ENCODE peak calls at places on chromosome 13, in five cellular contexts. T is CD8-positive, alpha-beta T cell; V is endodermal cell; P is IMR-90; O is esophagus squamous epithelium. G is an unnamed sample.

GRCh38 chr13:67827992-67828391 is 597.9 kb upstream of the PCDH9 start:
- DNase-seq in T (no peak), V (no peak), P (no peak), O (no peak), G (peak; percentile 4)

GRCh38 chr13:110275931-110276552 is 30.9 kb downstream of the COL4A1 start:
- DNase-seq in T (no peak), V (no peak), P (no peak), O (no peak), G (no peak)

GRCh38 chr13:112522578-112522977 is 65.4 kb downstream of the TUBGCP3 start:
- DNase-seq in T (no peak), V (no peak), P (peak; percentile 62), O (no peak), G (no peak)

GRCh38 chr13:84902243-84902642 is 897.0 kb downstream of the SLITRK6 start:
- DNase-seq in T (no peak), V (no peak), P (no peak), O (no peak), G (no peak)

GRCh38 chr13:75796825-75797224 is 160.7 kb downstream of the LMO7 start:
- DNase-seq in T (no peak), V (no peak), P (no peak), O (no peak), G (no peak)

GRCh38 chr13:53781941-53782340 is 753.3 kb downstream of the OLFM4 start:
- DNase-seq in T (no peak), V (no peak), P (no peak), O (no peak), G (peak; percentile 72)

GRCh38 chr13:25455146-25455545 is 83.4 kb downstream of the ATP8A2 start:
- DNase-seq in T (no peak), V (no peak), P (no peak), O (no peak), G (no peak)

GRCh38 chr13:87498681-87499080 is 172.5 kb upstream of the SLITRK5 start:
- DNase-seq in T (no peak), V (no peak), P (peak; percentile 0), O (no peak), G (no peak)

GRCh38 chr13:73325351-73326214 is 266.8 kb downstream of the KLF5 start:
- DNase-seq in T (no peak), V (no peak), P (peak; percentile 5), O (no peak), G (no peak)

GRCh38 chr13:20848203-20848602 is 54.3 kb downstream of the XPO4 start:
- DNase-seq in T (no peak), V (no peak), P (no peak), O (no peak), G (no peak)

GRCh38 chr13:63409791-63410351 is 1994.2 kb upstream of the PCDH20 start:
- DNase-seq in T (no peak), V (no peak), P (no peak), O (no peak), G (no peak)

GRCh38 chr13:26584713-26585112 is 27.2 kb downstream of the WASF3 start:
- DNase-seq in T (no peak), V (no peak), P (peak; percentile 85), O (no peak), G (no peak)

GRCh38 chr13:100089633-100090032 is 740 bp downstream of the PCCA start:
- DNase-seq in T (no peak), V (no peak), P (peak; percentile 34), O (no peak), G (no peak)

GRCh38 chr13:48158290-48158689 is 63.4 kb upstream of the MED4 start:
- DNase-seq in T (no peak), V (no peak), P (no peak), O (no peak), G (no peak)

GRCh38 chr13:55569082-55569481 is 1571.6 kb upstream of the PRR20A start:
- DNase-seq in T (no peak), V (no peak), P (no peak), O (no peak), G (no peak)

GRCh38 chr13:50071399-50071798 is 56.2 kb downstream of the KCNRG start:
- DNase-seq in T (no peak), V (no peak), P (no peak), O (no peak), G (no peak)

GRCh38 chr13:19864018-19864338 is 529 bp upstream of the ZMYM5 start:
- DNase-seq in T (peak; percentile 58), V (no peak), P (no peak), O (peak; percentile 23), G (no peak)

GRCh38 chr13:30373727-30374126 is 48.6 kb upstream of the UBE2L5 start:
- DNase-seq in T (peak; percentile 26), V (no peak), P (no peak), O (peak; percentile 4), G (no peak)

GRCh38 chr13:113860051-113860471 is 3.8 kb downstream of the GAS6 start:
- DNase-seq in T (no peak), V (peak; percentile 74), P (no peak), O (no peak), G (no peak)

GRCh38 chr13:27044837-27045570 is 126.6 kb downstream of the USP12 start:
- DNase-seq in T (peak; percentile 8), V (no peak), P (no peak), O (no peak), G (no peak)

GRCh38 chr13:113670541-113670940 is 3.5 kb downstream of the GRK1 start:
- DNase-seq in T (peak; percentile 2), V (peak; percentile 32), P (no peak), O (no peak), G (no peak)

GRCh38 chr13:81714513-81714912 is 1373.6 kb upstream of the SPRY2 start:
- DNase-seq in T (no peak), V (no peak), P (no peak), O (no peak), G (no peak)

GRCh38 chr13:114324334-114324733 is 10.0 kb downstream of the CHAMP1 start:
- DNase-seq in T (no peak), V (no peak), P (no peak), O (no peak), G (no peak)

GRCh38 chr13:77460195-77460594 is 75.3 kb upstream of the SCEL start:
- DNase-seq in T (no peak), V (no peak), P (no peak), O (no peak), G (no peak)

GRCh38 chr13:84607614-84608013 is 725.3 kb upstream of the SLITRK1 start:
- DNase-seq in T (no peak), V (no peak), P (peak; percentile 75), O (no peak), G (no peak)

GRCh38 chr13:32535140-32535539 is 3.5 kb downstream of the N4BP2L2 start:
- DNase-seq in T (no peak), V (no peak), P (peak; percentile 7), O (no peak), G (no peak)
- H3K4me1 ChIP-seq in T (peaks cover 69% of the 10 kb centered on the region), V (no peaks in the 10 kb centered on the region), P (peaks cover 8% of the 10 kb centered on the region), O (peaks cover 82% of the 10 kb centered on the region), G (peaks cover 10% of the 10 kb centered on the region)

GRCh38 chr13:33275916-33276315 is 9.6 kb downstream of the STARD13 start:
- DNase-seq in T (no peak), V (no peak), P (peak; percentile 76), O (no peak), G (no peak)

GRCh38 chr13:33270906-33271538 is 14.5 kb downstream of the STARD13 start:
- DNase-seq in T (no peak), V (no peak), P (peak; percentile 49), O (no peak), G (no peak)

GRCh38 chr13:33271759-33272158 is 13.8 kb downstream of the STARD13 start:
- DNase-seq in T (no peak), V (no peak), P (peak; percentile 50), O (no peak), G (no peak)

GRCh38 chr13:33274264-33274663 is 11.3 kb downstream of the STARD13 start:
- DNase-seq in T (no peak), V (no peak), P (no peak), O (no peak), G (no peak)

DNA sequence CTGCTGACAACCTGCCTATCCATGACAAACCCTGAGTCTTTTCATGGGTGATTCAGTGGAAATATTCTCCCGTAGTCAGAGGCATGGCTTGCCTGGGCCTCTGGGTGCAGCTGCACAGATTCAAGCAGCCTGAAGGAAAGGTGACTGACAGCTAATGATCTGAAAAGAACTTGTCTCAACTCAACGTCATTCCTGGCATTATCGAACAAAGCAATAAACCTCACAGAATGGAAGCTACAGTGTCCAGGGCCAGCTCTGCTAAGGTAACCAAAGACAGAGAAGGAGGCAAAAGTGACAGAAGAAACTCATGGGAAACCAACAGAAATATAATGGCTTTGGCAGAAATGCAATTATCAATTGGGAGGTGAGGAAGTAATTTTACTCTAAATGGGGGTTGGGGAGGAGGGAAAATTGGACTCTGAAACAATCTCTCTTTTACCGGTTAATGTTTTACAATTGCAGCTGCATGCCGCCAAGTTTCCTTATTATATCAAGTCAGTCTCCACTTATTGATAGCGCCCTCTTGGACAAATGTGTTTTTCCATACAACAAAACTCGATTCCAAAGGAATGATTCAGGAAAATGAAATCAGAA is 12.9 kb downstream of the STARD13 start:
- DNase-seq in T (no peak), V (no peak), P (no peak), O (no peak), G (no peak)
- H3K4me1 ChIP-seq in T (no peaks in the 10 kb centered on the region), V (no peaks in the 10 kb centered on the region), P (peaks cover 30% of the 10 kb centered on the region), O (peaks cover 66% of the 10 kb centered on the region), G (no peaks in the 10 kb centered on the region)

GRCh38 chr13:51524312-51524711 is 60.0 kb upstream of the WDFY2 start:
- DNase-seq in T (no peak), V (no peak), P (peak; percentile 44), O (no peak), G (no peak)

GRCh38 chr13:51520524-51520923 is 63.7 kb upstream of the WDFY2 start:
- DNase-seq in T (no peak), V (no peak), P (peak; percentile 80), O (no peak), G (no peak)

GRCh38 chr13:51524846-51525566 is 59.3 kb upstream of the WDFY2 start:
- DNase-seq in T (no peak), V (no peak), P (peak; percentile 90), O (no peak), G (no peak)

GRCh38 chr13:51525567-51526165 is 58.6 kb upstream of the WDFY2 start:
- DNase-seq in T (no peak), V (no peak), P (peak; percentile 72), O (no peak), G (no peak)

DNA sequence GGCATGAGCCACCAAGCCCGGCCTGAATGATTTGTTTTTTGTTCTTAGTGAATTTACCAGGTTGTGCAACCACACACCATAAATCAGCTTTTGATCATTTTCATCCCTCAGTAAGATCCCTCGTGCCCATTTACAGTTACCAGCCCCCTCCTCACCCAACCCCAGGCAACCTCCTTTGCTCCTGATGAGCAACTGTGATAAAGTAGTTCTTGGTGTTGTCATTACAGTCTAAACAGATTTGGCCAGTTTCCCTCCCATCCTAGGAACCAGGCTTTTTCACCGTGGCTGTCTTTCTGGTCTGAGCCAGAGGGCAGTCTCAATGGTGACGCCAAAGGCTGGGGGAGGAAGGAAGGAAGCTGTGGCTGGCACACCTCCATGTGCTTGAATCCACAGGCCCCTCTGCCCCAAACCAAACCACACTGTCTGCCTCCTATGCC is 61.2 kb upstream of the WDFY2 start:
- DNase-seq in T (peak; percentile 24), V (no peak), P (peak; percentile 69), O (no peak), G (no peak)
- H3K4me1 ChIP-seq in T (peaks cover 14% of the 10 kb centered on the region), V (no peaks in the 10 kb centered on the region), P (peaks cover 25% of the 10 kb centered on the region), O (peaks cover 6% of the 10 kb centered on the region), G (peaks cover 23% of the 10 kb centered on the region)

DNA sequence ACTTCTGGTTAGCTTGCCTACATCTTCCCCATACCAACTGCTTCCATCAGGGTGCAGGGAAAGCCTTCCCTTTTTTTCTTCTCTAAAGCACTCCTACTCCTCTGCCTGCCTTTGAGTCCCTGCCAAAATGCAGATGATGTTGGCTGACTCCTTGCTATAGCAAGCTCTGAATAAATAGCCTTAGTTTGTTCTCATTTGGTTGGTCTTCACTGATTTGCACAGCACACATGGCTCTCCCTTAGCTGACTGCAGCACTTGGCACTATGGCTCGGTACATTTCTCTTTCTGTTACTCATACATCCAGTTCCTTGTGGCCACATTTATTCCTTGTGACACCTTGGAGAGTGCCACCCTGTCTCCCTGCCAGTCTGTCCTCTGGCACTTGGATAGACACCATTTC is 249.8 kb downstream of the DCLK1 start:
- DNase-seq in T (no peak), V (no peak), P (peak; percentile 39), O (no peak), G (no peak)
- H3K4me1 ChIP-seq in T (no peaks in the 10 kb centered on the region), V (peaks cover 3% of the 10 kb centered on the region), P (no peaks in the 10 kb centered on the region), O (no peaks in the 10 kb centered on the region), G (peaks cover 15% of the 10 kb centered on the region)